ENCODE peak calls at places on chromosome 22, in ten cellular contexts. One of them, this sample, is unnamed.
A peak's percentile ranks its signal among the peaks of the same experiment; 100 is the strongest.

GRCh38 chr22:43126506-43127165 is 16.1 kb downstream of the BIK start:
- DNase-seq in HEK293T: no peak
- DNase-seq in brain microvascular endothelial cell: peak; percentile 79
- DNase-seq in T-cell: no peak
- DNase-seq in activated T-helper 1 cell treated with anti-CD3 and anti-CD28 coated beads, Interleukin-12 subunit alpha, Interleukin-12 subunit beta, Interleukin-2, Interleukin-4 antibody, amounts not matched to agents 30 ng/mL and 10 ng/mL and 1 ng/mL, durations not matched to agents 14 hours and 24 hours and 36 hours: no peak
- DNase-seq in RCC 7860: peak; percentile 85
- DNase-seq in EH: peak; percentile 82
- DNase-seq in nephron progenitor cell: no peak
- DNase-seq in AG08395: peak; percentile 91
- DNase-seq in dermis blood vessel endothelial cell: peak; percentile 62
- DNase-seq in this sample: peak; percentile 97

GRCh38 chr22:25390297-25391240 is 171.1 kb downstream of the CRYBB2 start:
- DNase-seq in RCC 7860: no peak
- DNase-seq in EH: no peak
- DNase-seq in nephron progenitor cell: no peak
- DNase-seq in AG08395: no peak
- DNase-seq in dermis blood vessel endothelial cell: no peak
- DNase-seq in T-cell: no peak
- DNase-seq in HEK293T: no peak
- DNase-seq in activated T-helper 1 cell treated with anti-CD3 and anti-CD28 coated beads, Interleukin-12 subunit alpha, Interleukin-12 subunit beta, Interleukin-2, Interleukin-4 antibody, amounts not matched to agents 30 ng/mL and 10 ng/mL and 1 ng/mL, durations not matched to agents 14 hours and 24 hours and 36 hours: no peak
- DNase-seq in brain microvascular endothelial cell: no peak
- DNase-seq in this sample: peak; percentile 56

GRCh38 chr22:42747701-42748513 is 27.2 kb upstream of the A4GALT start:
- DNase-seq in dermis blood vessel endothelial cell: peak; percentile 73
- DNase-seq in T-cell: no peak
- DNase-seq in activated T-helper 1 cell treated with anti-CD3 and anti-CD28 coated beads, Interleukin-12 subunit alpha, Interleukin-12 subunit beta, Interleukin-2, Interleukin-4 antibody, amounts not matched to agents 30 ng/mL and 10 ng/mL and 1 ng/mL, durations not matched to agents 14 hours and 24 hours and 36 hours: no peak
- DNase-seq in AG08395: peak; percentile 64
- DNase-seq in nephron progenitor cell: no peak
- DNase-seq in EH: peak; percentile 83
- DNase-seq in brain microvascular endothelial cell: peak; percentile 66
- DNase-seq in RCC 7860: peak; percentile 52
- DNase-seq in HEK293T: no peak
- DNase-seq in this sample: peak; percentile 92

GRCh38 chr22:23187871-23188700 is 7.8 kb downstream of the BCR start:
- DNase-seq in nephron progenitor cell: no peak
- DNase-seq in HEK293T: no peak
- DNase-seq in RCC 7860: no peak
- DNase-seq in activated T-helper 1 cell treated with anti-CD3 and anti-CD28 coated beads, Interleukin-12 subunit alpha, Interleukin-12 subunit beta, Interleukin-2, Interleukin-4 antibody, amounts not matched to agents 30 ng/mL and 10 ng/mL and 1 ng/mL, durations not matched to agents 14 hours and 24 hours and 36 hours: no peak
- DNase-seq in dermis blood vessel endothelial cell: peak; percentile 66
- DNase-seq in brain microvascular endothelial cell: no peak
- DNase-seq in AG08395: no peak
- DNase-seq in EH: peak; percentile 37
- DNase-seq in T-cell: no peak
- DNase-seq in this sample: peak; percentile 87

GRCh38 chr22:27639180-27640086 is 162.1 kb downstream of the MN1 start:
- DNase-seq in AG08395: no peak
- DNase-seq in nephron progenitor cell: peak; percentile 61
- DNase-seq in T-cell: no peak
- DNase-seq in HEK293T: no peak
- DNase-seq in RCC 7860: no peak
- DNase-seq in activated T-helper 1 cell treated with anti-CD3 and anti-CD28 coated beads, Interleukin-12 subunit alpha, Interleukin-12 subunit beta, Interleukin-2, Interleukin-4 antibody, amounts not matched to agents 30 ng/mL and 10 ng/mL and 1 ng/mL, durations not matched to agents 14 hours and 24 hours and 36 hours: no peak
- DNase-seq in EH: no peak
- DNase-seq in dermis blood vessel endothelial cell: no peak
- DNase-seq in brain microvascular endothelial cell: no peak
- DNase-seq in this sample: no peak

GRCh38 chr22:48959496-48959895 is 868.2 kb downstream of the BRD1 start:
- DNase-seq in RCC 7860: no peak
- DNase-seq in dermis blood vessel endothelial cell: no peak
- DNase-seq in activated T-helper 1 cell treated with anti-CD3 and anti-CD28 coated beads, Interleukin-12 subunit alpha, Interleukin-12 subunit beta, Interleukin-2, Interleukin-4 antibody, amounts not matched to agents 30 ng/mL and 10 ng/mL and 1 ng/mL, durations not matched to agents 14 hours and 24 hours and 36 hours: no peak
- DNase-seq in T-cell: no peak
- DNase-seq in nephron progenitor cell: no peak
- DNase-seq in EH: no peak
- DNase-seq in HEK293T: no peak
- DNase-seq in brain microvascular endothelial cell: no peak
- DNase-seq in AG08395: no peak
- DNase-seq in this sample: no peak

GRCh38 chr22:29727248-29727551 is 7.4 kb downstream of the CABP7 start:
- DNase-seq in T-cell: no peak
- DNase-seq in activated T-helper 1 cell treated with anti-CD3 and anti-CD28 coated beads, Interleukin-12 subunit alpha, Interleukin-12 subunit beta, Interleukin-2, Interleukin-4 antibody, amounts not matched to agents 30 ng/mL and 10 ng/mL and 1 ng/mL, durations not matched to agents 14 hours and 24 hours and 36 hours: no peak
- DNase-seq in EH: peak; percentile 39
- DNase-seq in dermis blood vessel endothelial cell: peak; percentile 59
- DNase-seq in HEK293T: peak; percentile 73
- DNase-seq in RCC 7860: peak; percentile 5
- DNase-seq in nephron progenitor cell: peak; percentile 77
- DNase-seq in AG08395: peak; percentile 69
- DNase-seq in brain microvascular endothelial cell: no peak
- DNase-seq in this sample: peak; percentile 98

GRCh38 chr22:37515902-37516301 is 3.3 kb downstream of the CARD10 start:
- DNase-seq in HEK293T: no peak
- DNase-seq in RCC 7860: no peak
- DNase-seq in nephron progenitor cell: no peak
- DNase-seq in activated T-helper 1 cell treated with anti-CD3 and anti-CD28 coated beads, Interleukin-12 subunit alpha, Interleukin-12 subunit beta, Interleukin-2, Interleukin-4 antibody, amounts not matched to agents 30 ng/mL and 10 ng/mL and 1 ng/mL, durations not matched to agents 14 hours and 24 hours and 36 hours: no peak
- DNase-seq in brain microvascular endothelial cell: no peak
- DNase-seq in EH: no peak
- DNase-seq in AG08395: no peak
- DNase-seq in dermis blood vessel endothelial cell: no peak
- DNase-seq in T-cell: no peak
- DNase-seq in this sample: peak; percentile 48